ENCODE peak calls at places on chromosomes 16 and 17, in four cellular contexts. U is Panc1, Z is cardiac fibroblast, S is hepatic stellate cell. Q is an unnamed sample.

GRCh38 chr16:5234295-5235050 is 136.9 kb upstream of the EEF2KMT start:
- DNase-seq in U (no peak), Z (no peak), S (no peak), Q (no peak)

GRCh38 chr16:49589721-49590120 is 216.1 kb downstream of the C16orf78 start:
- DNase-seq in U (no peak), Z (no peak), S (no peak), Q (no peak)

GRCh38 chr16:70576431-70577255 is 53.0 kb downstream of the SF3B3 start:
- DNase-seq in U (no peak), Z (peak), S (no peak), Q (no peak)

GRCh38 chr17:82234211-82235055 is 5.6 kb downstream of the SLC16A3 start:
- DNase-seq in U (no peak), Z (peak), S (no peak), Q (no peak)

GRCh38 chr16:69093974-69094373 is 11.5 kb upstream of the HAS3 start:
- DNase-seq in U (no peak), Z (no peak), S (no peak), Q (no peak)

GRCh38 chr17:79090503-79091372 is 16.1 kb downstream of the ENGASE start:
- DNase-seq in U (no peak), Z (peak), S (peak), Q (no peak)

GRCh38 chr17:48544356-48545021 is 420 bp downstream of the HOXB2 start:
- DNase-seq in U (no peak), Z (peak), S (peak), Q (no peak)

GRCh38 chr17:68381076-68381900 is 76.0 kb downstream of the WIPI1 start:
- DNase-seq in U (peak), Z (peak), S (peak), Q (no peak)

GRCh38 chr17:39400547-39401411 is 647 bp downstream of the FBXL20 start:
- DNase-seq in U (no peak), Z (peak), S (peak), Q (peak)